ENCODE peak calls at places on chromosomes 12 and 14, in eight cellular contexts. X is mucosa of gallbladder; P is progenitor cell of endocrine pancreas; L is NCI-H748 treated with DMSO at 0.1 percent for 48 hours; Z is A673; G is fibroblast of pulmonary artery; I is activated T-cell treated with anti-CD3 and anti-CD28 coated beads, Interleukin-2, amount 50 U/mL, for 1 hour; E is activated naive CD4-positive, alpha-beta T cell. M is an unnamed sample.

GRCh38 chr12:104604070-104604994 is 147.6 kb downstream of the CHST11 start:
- DNase-seq in G (peak), E (no peak), X (peak), I (peak), P (no peak), Z (peak), L (no peak), M (peak)

GRCh38 chr14:30496852-30497251 is 62.1 kb upstream of the G2E3 start:
- DNase-seq in I (no peak), L (no peak), E (no peak), G (no peak), Z (no peak), X (no peak), P (no peak), M (no peak)

GRCh38 chr14:105173901-105174894 is 5.6 kb upstream of the JAG2 start:
- DNase-seq in X (peak), P (no peak), L (no peak), G (no peak), Z (no peak), I (peak), E (no peak), M (no peak)

GRCh38 chr14:52885230-52885629 is 65.6 kb downstream of the FERMT2 start:
- DNase-seq in G (peak), Z (no peak), P (no peak), X (no peak), E (no peak), I (no peak), L (no peak), M (no peak)

GRCh38 chr12:47370421-47370820 is 290.7 kb upstream of the AMIGO2 start:
- DNase-seq in P (no peak), L (no peak), X (no peak), G (no peak), Z (no peak), E (no peak), I (no peak), M (no peak)

GRCh38 chr12:1533602-1534304 is 60.6 kb downstream of the FBXL14 start:
- DNase-seq in P (no peak), Z (peak), L (no peak), X (no peak), E (no peak), G (no peak), I (peak), M (no peak)

GRCh38 chr12:59929091-59929490 is 333.3 kb downstream of the SLC16A7 start:
- DNase-seq in G (peak), E (no peak), X (no peak), L (no peak), P (no peak), Z (no peak), I (no peak), M (no peak)

GRCh38 chr14:64444984-64445845 is 20.1 kb upstream of the AKAP5 start:
- DNase-seq in G (peak), P (no peak), I (no peak), L (no peak), Z (peak), E (no peak), X (no peak), M (no peak)

GRCh38 chr12:116885496-116885895 is 4.3 kb upstream of the HRK start:
- DNase-seq in Z (no peak), E (no peak), L (no peak), G (peak), X (no peak), P (no peak), I (no peak), M (no peak)

GRCh38 chr12:116276433-116277216 is 868 bp downstream of the MED13L start:
- DNase-seq in E (peak), I (peak), L (no peak), P (peak), Z (peak), X (peak), G (peak), M (peak)

GRCh38 chr12:80617733-80618132 is 89.7 kb upstream of the MYF6 start:
- DNase-seq in P (no peak), E (no peak), X (no peak), I (no peak), G (no peak), L (peak), Z (no peak), M (no peak)

GRCh38 chr12:132153501-132154340 is 9.5 kb downstream of the NOC4L start:
- DNase-seq in G (peak), X (peak), E (no peak), I (peak), Z (peak), P (peak), L (peak), M (peak)

GRCh38 chr12:127162902-127163301 is 1104.1 kb upstream of the TMEM132C start:
- DNase-seq in I (peak), P (no peak), X (no peak), E (no peak), G (peak), Z (peak), L (no peak), M (no peak)

GRCh38 chr14:95431199-95432145 is 85.0 kb downstream of the SYNE3 start:
- DNase-seq in I (no peak), Z (peak), L (no peak), X (no peak), G (peak), E (no peak), P (no peak), M (peak)